ENCODE peak calls at places on chromosomes 7 and 10, in nine cellular contexts. V is CD4-positive, alpha-beta T cell; Q is activated CD8-positive, alpha-beta T cell treated with anti-CD3 and anti-CD28 coated beads for 36 hours; A is activated B cell treated with CpG ODN at 0.5 μM for 24 hours; W is fibroblast of villous mesenchyme; Z is thoracic aorta; N is WTC11; O is heart left ventricle; H is neural progenitor cell. S is an unnamed sample.
A peak's percentile ranks its signal among the peaks of the same experiment; 100 is the strongest.

GRCh38 chr10:120719333-120719732 is 131.8 kb upstream of the WDR11 start:
- DNase-seq in V (no peak), Q (no peak), A (no peak), W (no peak), Z (no peak), N (no peak), O (no peak), H (no peak), S (no peak)

GRCh38 chr7:145624618-145625017 is 492.0 kb upstream of the CNTNAP2 start:
- DNase-seq in V (no peak), Q (no peak), A (no peak), W (no peak), Z (no peak), N (no peak), O (no peak), H (no peak), S (no peak)

GRCh38 chr7:151243411-151244155 is 4.9 kb downstream of the SMARCD3 start:
- DNase-seq in V (peak; percentile 31), Q (peak; percentile 59), A (no peak), W (peak; percentile 22), Z (no peak), N (no peak), O (no peak), H (peak; percentile 67), S (no peak)

GRCh38 chr7:19621740-19622139 is 87.1 kb downstream of the POLR1F start:
- DNase-seq in V (no peak), Q (no peak), A (no peak), W (peak; percentile 24), Z (no peak), N (no peak), O (no peak), H (no peak), S (no peak)

GRCh38 chr10:8054498-8055407 is at the start of gene GATA3:
- DNase-seq in V (peak; percentile 73), Q (peak; percentile 90), A (no peak), W (peak; percentile 42), Z (no peak), N (peak; percentile 71), O (peak; percentile 55), H (peak; percentile 84), S (peak; percentile 82)

GRCh38 chr10:11936389-11937152 is 106.0 kb downstream of the UPF2 start:
- DNase-seq in V (no peak), Q (no peak), A (no peak), W (no peak), Z (no peak), N (peak; percentile 69), O (no peak), H (peak; percentile 14), S (no peak)

GRCh38 chr7:43198016-43198415 is 85.6 kb downstream of the HECW1 start:
- DNase-seq in V (no peak), Q (no peak), A (no peak), W (no peak), Z (no peak), N (no peak), O (no peak), H (no peak), S (no peak)

GRCh38 chr7:65397730-65398142 is 24.1 kb downstream of the ZNF92 start:
- DNase-seq in V (no peak), Q (no peak), A (no peak), W (peak; percentile 34), Z (no peak), N (no peak), O (no peak), H (no peak), S (no peak)

GRCh38 chr10:73910764-73911552 is at the start of gene PLAU:
- DNase-seq in V (peak; percentile 25), Q (peak; percentile 49), A (peak; percentile 40), W (peak; percentile 54), Z (no peak), N (peak; percentile 74), O (peak; percentile 62), H (peak; percentile 85), S (peak; percentile 43)

GRCh38 chr7:68994841-68995240 is 603.4 kb upstream of the AUTS2 start:
- DNase-seq in V (no peak), Q (no peak), A (no peak), W (no peak), Z (no peak), N (no peak), O (no peak), H (no peak), S (no peak)

GRCh38 chr7:100865971-100866720 is 1.0 kb upstream of the TRIP6 start:
- DNase-seq in V (no peak), Q (peak; percentile 54), A (no peak), W (no peak), Z (no peak), N (no peak), O (peak; percentile 76), H (no peak), S (no peak)

GRCh38 chr7:377069-378040 is 87.4 kb downstream of the FOXL3 start:
- DNase-seq in V (no peak), Q (peak; percentile 1), A (peak; percentile 13), W (no peak), Z (no peak), N (peak; percentile 15), O (peak; percentile 21), H (no peak), S (no peak)

GRCh38 chr7:113998934-113999333 is 80.1 kb upstream of the PPP1R3A start:
- DNase-seq in V (no peak), Q (no peak), A (no peak), W (no peak), Z (no peak), N (no peak), O (no peak), H (no peak), S (no peak)

GRCh38 chr7:155738652-155739537 is 73.4 kb downstream of the SHH start:
- DNase-seq in V (peak; percentile 47), Q (peak; percentile 89), A (peak; percentile 42), W (peak; percentile 82), Z (no peak), N (peak; percentile 66), O (peak; percentile 62), H (peak; percentile 68), S (peak; percentile 62)

GRCh38 chr10:22846294-22846693 is 81.6 kb upstream of the ARMC3 start:
- DNase-seq in V (no peak), Q (no peak), A (no peak), W (no peak), Z (no peak), N (no peak), O (no peak), H (no peak), S (no peak)

GRCh38 chr7:784971-785370 is 47.3 kb upstream of the SUN1 start:
- DNase-seq in V (no peak), Q (no peak), A (no peak), W (no peak), Z (no peak), N (no peak), O (no peak), H (no peak), S (no peak)

DNA sequence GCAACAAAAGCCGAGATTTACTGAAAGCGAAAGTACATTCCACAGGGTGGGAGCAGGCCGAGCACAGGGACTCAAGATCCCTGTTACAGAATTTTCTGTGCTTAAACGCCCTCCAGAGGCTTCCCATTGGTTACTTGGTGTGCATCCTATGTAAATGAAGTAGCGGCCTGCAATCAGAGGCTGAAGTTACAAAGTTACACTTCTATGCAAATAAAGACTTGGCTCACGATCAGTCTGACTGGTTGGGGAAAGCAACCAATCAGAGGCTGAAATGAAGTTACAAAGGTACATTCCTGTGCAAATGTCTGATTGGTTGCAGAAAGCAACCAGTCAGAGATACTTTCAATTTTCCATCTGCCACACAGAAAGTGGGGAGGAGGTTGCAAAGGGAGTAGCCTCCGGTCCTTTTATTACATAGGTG is 4.1 kb downstream of the ACBD7 start:
- DNase-seq in V (no peak), Q (no peak), A (no peak), W (peak; percentile 97), Z (no peak), N (peak; percentile 24), O (no peak), H (peak; percentile 82), S (no peak)
- TF ChIP-seq CTCF in V (peak; percentile 49), Q (no peak), A (no peak), W (peak; percentile 1), Z (no peak), N (no peak), O (no peak), H (no peak), S (no peak)

GRCh38 chr10:133350950-133351329 is 3.8 kb downstream of the PRAP1 start:
- DNase-seq in V (no peak), Q (no peak), A (no peak), W (no peak), Z (no peak), N (no peak), O (no peak), H (no peak), S (no peak)

GRCh38 chr10:133353202-133353959 is 4.4 kb downstream of the FUOM start:
- DNase-seq in V (no peak), Q (no peak), A (no peak), W (no peak), Z (no peak), N (no peak), O (no peak), H (no peak), S (no peak)

GRCh38 chr10:133349577-133350011 is 2.4 kb downstream of the PRAP1 start:
- DNase-seq in V (no peak), Q (no peak), A (no peak), W (no peak), Z (no peak), N (no peak), O (no peak), H (no peak), S (no peak)

GRCh38 chr10:133350283-133350949 is 3.2 kb downstream of the PRAP1 start:
- DNase-seq in V (no peak), Q (no peak), A (no peak), W (no peak), Z (no peak), N (no peak), O (no peak), H (no peak), S (no peak)

GRCh38 chr10:133351408-133352318 is 4.5 kb downstream of the PRAP1 start:
- DNase-seq in V (no peak), Q (no peak), A (no peak), W (no peak), Z (no peak), N (peak; percentile 59), O (no peak), H (no peak), S (no peak)
- TF ChIP-seq CTCF in V (no peak), Q (no peak), A (no peak), W (no peak), Z (no peak), N (no peak), O (no peak), H (peak; percentile 23), S (no peak)

DNA sequence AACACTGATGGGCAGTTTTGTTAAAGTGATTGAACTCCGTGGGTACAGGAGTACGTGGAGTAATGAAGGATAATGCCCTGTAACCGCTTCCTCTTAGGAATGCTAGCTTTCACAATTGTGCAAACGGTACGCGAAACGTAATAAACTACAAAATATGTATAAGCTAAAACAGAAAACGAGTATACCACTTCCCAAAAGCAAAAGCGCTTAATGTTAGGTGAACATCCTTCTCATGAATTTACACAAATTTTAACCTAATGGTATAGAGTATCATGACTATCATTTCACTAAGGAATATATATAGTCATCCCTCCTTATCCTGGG is 395 bp upstream of the ZNF25 start:
- DNase-seq in V (no peak), Q (no peak), A (no peak), W (no peak), Z (no peak), N (no peak), O (no peak), H (no peak), S (no peak)
- TF ChIP-seq CTCF in V (no peak), Q (peak; percentile 8), A (no peak), W (no peak), Z (no peak), N (no peak), O (no peak), H (no peak), S (no peak)

GRCh38 chr7:45980181-45980905 is 59.3 kb upstream of the IGFBP3 start:
- DNase-seq in V (no peak), Q (no peak), A (no peak), W (peak; percentile 34), Z (no peak), N (no peak), O (no peak), H (no peak), S (no peak)
- TF ChIP-seq CTCF in V (no peak), Q (no peak), A (no peak), W (no peak), Z (no peak), N (no peak), O (no peak), H (no peak), S (no peak)